ENCODE peak calls at places on chromosomes 3 and 15, in eight cellular contexts. G, C, K, V, E, Z, O and X are unnamed samples.

GRCh38 chr15:31160740-31161495 is 59.4 kb upstream of the TRPM1 start:
- DNase-seq in K (no peak), Z (no peak), C (no peak), O (no peak), G (no peak), V (no peak), E (no peak), X (no peak)

GRCh38 chr3:67048716-67049076 is 50.6 kb downstream of the KBTBD8 start:
- DNase-seq in E (no peak), G (no peak), C (no peak), K (no peak), O (no peak), Z (no peak), V (no peak), X (no peak)

GRCh38 chr15:77143606-77144005 is 72.7 kb upstream of the TSPAN3 start:
- DNase-seq in G (peak), Z (no peak), C (no peak), V (no peak), E (no peak), O (no peak), K (no peak), X (no peak)

GRCh38 chr3:71658131-71658530 is 67.1 kb downstream of the EIF4E3 start:
- DNase-seq in C (no peak), Z (peak), K (no peak), O (no peak), V (peak), G (no peak), E (no peak), X (peak)

GRCh38 chr15:65638681-65639089 is 16.9 kb downstream of the SLC24A1 start:
- DNase-seq in Z (no peak), V (peak), C (no peak), K (peak), E (no peak), O (peak), G (peak), X (peak)

GRCh38 chr3:175163686-175164085 is 304.6 kb downstream of the NAALADL2 start:
- DNase-seq in G (no peak), Z (no peak), E (no peak), O (no peak), V (no peak), K (no peak), C (no peak), X (no peak)

GRCh38 chr3:115819785-115820384 is 196.6 kb downstream of the GAP43 start:
- DNase-seq in Z (no peak), K (peak), O (no peak), G (peak), C (peak), E (no peak), V (peak), X (peak)

GRCh38 chr3:37990527-37990926 is at the start of gene VILL:
- DNase-seq in O (no peak), Z (peak), V (no peak), E (no peak), G (no peak), K (no peak), C (no peak), X (no peak)

GRCh38 chr3:43180027-43180426 is 74.1 kb upstream of the POMGNT2 start:
- DNase-seq in E (no peak), Z (no peak), C (no peak), O (peak), V (peak), K (no peak), G (peak), X (no peak)

GRCh38 chr15:62758126-62758951 is 284.2 kb upstream of the TPM1 start:
- DNase-seq in C (no peak), G (peak), E (no peak), O (no peak), K (peak), V (peak), Z (peak), X (peak)

GRCh38 chr15:78208887-78209645 is 25.3 kb downstream of the ACSBG1 start:
- DNase-seq in Z (peak), V (no peak), E (no peak), C (peak), G (no peak), O (no peak), K (no peak), X (no peak)

GRCh38 chr3:9231006-9231405 is 18.4 kb downstream of the SRGAP3 start:
- DNase-seq in G (peak), K (no peak), V (no peak), C (no peak), Z (no peak), O (no peak), E (no peak), X (no peak)